ENCODE peak calls at places on chromosomes 4 and X, in four cellular contexts. Q, O, Y and H are unnamed samples.
A peak's percentile ranks its signal among the peaks of the same experiment; 100 is the strongest.

GRCh38 chr4:13968723-13969122 is 341.2 kb upstream of the BOD1L1 start:
- DNase-seq in O (no peak), Q (no peak), Y (peak; percentile 58), H (no peak)

GRCh38 chr4:1705732-1706131 is 6.4 kb downstream of the SLBP start:
- DNase-seq in Y (no peak), Q (no peak), O (no peak), H (no peak)

GRCh38 chr4:72376901-72377300 is 192.1 kb downstream of the ADAMTS3 start:
- DNase-seq in Q (no peak), O (no peak), Y (no peak), H (no peak)

GRCh38 chrX:140572724-140573123 is 67.9 kb upstream of the SOX3 start:
- DNase-seq in O (no peak), Y (peak; percentile 0), Q (no peak), H (peak; percentile 52)

GRCh38 chr4:1113311-1114009 is at the start of gene RNF212:
- DNase-seq in Y (peak; percentile 10), Q (no peak), O (no peak), H (peak; percentile 66)

GRCh38 chrX:19794690-19795089 is 92.7 kb downstream of the SH3KBP1 start:
- DNase-seq in Y (no peak), O (no peak), Q (no peak), H (no peak)

GRCh38 chrX:7330551-7330950 is 182.6 kb upstream of the PUDP start:
- DNase-seq in Y (no peak), Q (no peak), O (no peak), H (no peak)

GRCh38 chr4:52659722-52660261 is 691 bp upstream of the USP46 start:
- DNase-seq in Q (no peak), O (no peak), Y (peak; percentile 27), H (peak; percentile 74)

GRCh38 chr4:24071612-24072372 is 181.9 kb upstream of the PPARGC1A start:
- DNase-seq in Q (no peak), O (no peak), Y (no peak), H (no peak)

GRCh38 chrX:136780738-136781137 is at the start of gene ARHGEF6:
- DNase-seq in O (no peak), Q (no peak), Y (no peak), H (no peak)

GRCh38 chr4:152894673-152895072 is 41.5 kb upstream of the FHDC1 start:
- DNase-seq in Q (peak; percentile 9), Y (peak; percentile 34), O (no peak), H (no peak)

GRCh38 chr4:186936496-186937375 is 213.1 kb upstream of the FAT1 start:
- DNase-seq in Y (peak; percentile 94), O (peak; percentile 61), Q (no peak), H (peak; percentile 75)

GRCh38 chr4:20444599-20445337 is 193.1 kb downstream of the SLIT2 start:
- DNase-seq in Q (no peak), Y (peak; percentile 63), O (no peak), H (no peak)

GRCh38 chr4:137664055-137664405 is 131.7 kb upstream of the PCDH18 start:
- DNase-seq in Y (peak; percentile 53), O (peak; percentile 97), Q (peak; percentile 79), H (peak; percentile 44)

GRCh38 chrX:2679534-2680485 is 11.3 kb upstream of the CD99 start:
- DNase-seq in O (no peak), Y (peak; percentile 94), Q (no peak), H (peak; percentile 57)